ENCODE peak calls at places on chromosomes 1 and 21, in four cellular contexts. E, O, R and K are unnamed samples.

GRCh38 chr21:44913425-44914175 is 7.1 kb downstream of the ITGB2 start:
- DNase-seq in O (no peak), R (no peak), E (no peak), K (no peak)

GRCh38 chr1:21666572-21667320 is 2.4 kb downstream of the RAP1GAP start:
- DNase-seq in E (no peak), R (peak), O (no peak), K (no peak)

GRCh38 chr1:10686404-10687040 is 109.9 kb downstream of the CASZ1 start:
- DNase-seq in R (no peak), O (no peak), E (no peak), K (no peak)

GRCh38 chr1:46246548-46247432 is 773 bp upstream of the RAD54L start:
- DNase-seq in R (peak), E (no peak), O (peak), K (no peak)

GRCh38 chr1:44210595-44210994 is 2.7 kb upstream of the DMAP1 start:
- DNase-seq in R (no peak), O (no peak), E (no peak), K (no peak)

GRCh38 chr1:110638556-110638955 is 32.4 kb upstream of the KCNA2 start:
- DNase-seq in R (no peak), O (no peak), E (no peak), K (no peak)

GRCh38 chr21:41958886-41959563 is 5.2 kb upstream of the C2CD2 start:
- DNase-seq in R (no peak), E (no peak), O (peak), K (no peak)

GRCh38 chr21:34630536-34631143 is 15.7 kb upstream of the RCAN1 start:
- DNase-seq in R (peak), E (peak), O (no peak), K (no peak)

DNA sequence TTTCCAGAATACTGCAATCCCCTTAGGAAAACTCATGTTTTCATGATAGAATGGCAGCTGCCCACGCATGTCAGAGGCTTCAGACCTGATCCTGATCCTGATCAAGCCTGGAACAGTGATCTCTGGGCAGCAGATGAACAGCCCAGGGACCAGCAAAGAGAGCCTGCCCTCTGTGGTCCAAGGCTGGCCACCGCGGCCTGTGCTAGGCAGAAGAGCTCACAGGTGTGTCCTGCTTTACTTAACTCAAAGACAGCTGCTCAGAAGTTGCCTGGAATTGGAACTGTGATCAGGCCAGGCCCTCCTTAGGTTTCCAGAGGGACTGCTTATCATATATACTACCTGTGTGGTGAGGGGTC is 21.2 kb upstream of the BCAR3 start:
- DNase-seq in E (no peak), O (no peak), R (no peak), K (no peak)
- TF ChIP-seq CTCF in E (no peak), O (no peak), R (peak), K (no peak)

GRCh38 chr1:178282949-178283367 is 189.1 kb downstream of the RASAL2 start:
- DNase-seq in R (peak), O (no peak), E (no peak), K (no peak)
- TF ChIP-seq CTCF in R (peak), O (peak), E (peak), K (peak)

GRCh38 chr1:113140588-113141446 is 67.8 kb downstream of the LRIG2 start:
- DNase-seq in O (no peak), E (peak), R (peak), K (peak)
- TF ChIP-seq CTCF in O (peak), E (peak), R (peak), K (peak)

DNA sequence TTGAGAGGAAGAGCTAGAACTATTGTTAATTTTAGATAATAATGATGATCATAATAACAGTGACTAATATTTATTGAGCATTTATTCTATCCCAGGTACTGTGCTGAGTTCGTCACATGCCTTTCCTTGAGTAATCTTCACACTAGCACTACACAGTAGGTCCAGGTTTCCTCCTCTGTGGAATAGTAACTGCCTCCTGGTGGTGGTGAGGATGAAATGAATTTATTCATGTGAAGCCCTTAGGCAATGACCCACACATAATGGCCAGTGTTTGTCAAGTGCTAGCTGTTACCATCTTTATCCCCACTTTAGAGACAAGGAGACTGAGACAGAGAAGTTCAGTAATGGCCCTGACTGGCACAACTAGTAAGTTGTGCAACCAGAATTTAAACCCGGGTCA is 5.9 kb downstream of the NIPAL3 start:
- DNase-seq in O (no peak), R (no peak), E (no peak), K (no peak)
- TF ChIP-seq CTCF in O (no peak), R (no peak), E (peak), K (no peak)

DNA sequence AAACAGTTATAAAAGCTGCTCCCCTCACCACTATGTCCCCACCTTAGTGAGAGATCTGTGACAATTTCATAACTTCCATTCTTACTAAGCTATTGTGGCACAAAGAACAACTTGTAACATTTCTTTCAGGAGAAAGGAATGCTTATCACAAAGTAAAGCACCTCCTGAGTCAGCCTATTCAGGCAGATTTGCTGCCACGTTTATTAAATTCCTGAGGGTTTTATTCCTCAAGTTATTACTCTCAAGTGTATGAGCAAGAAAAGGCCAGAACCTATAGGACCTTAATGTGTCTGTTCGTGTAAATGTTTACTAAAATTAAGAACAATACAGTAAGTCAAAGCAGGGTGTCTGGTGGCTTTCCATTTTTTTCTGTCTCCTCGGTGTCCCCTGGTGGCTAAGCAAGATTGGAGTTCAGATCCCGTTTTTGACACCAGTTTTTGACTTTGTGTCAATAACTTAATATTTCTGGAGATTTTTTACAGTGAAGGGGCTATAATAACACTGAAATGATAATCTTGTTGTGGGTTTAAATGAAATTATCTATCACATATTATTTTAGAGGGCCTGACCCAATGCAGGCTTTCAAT is 1539.6 kb downstream of the BRINP3 start:
- DNase-seq in R (no peak), E (no peak), O (no peak), K (no peak)
- TF ChIP-seq CTCF in R (no peak), E (peak), O (no peak), K (no peak)

GRCh38 chr1:118920124-118920675 is 67.9 kb downstream of the TBX15 start:
- DNase-seq in E (no peak), R (no peak), O (no peak), K (no peak)
- TF ChIP-seq CTCF in E (no peak), R (no peak), O (no peak), K (no peak)

GRCh38 chr1:233518344-233518743 is 95.6 kb upstream of the KCNK1 start:
- DNase-seq in E (peak), R (peak), O (no peak), K (no peak)
- TF ChIP-seq CTCF in E (peak), R (peak), O (no peak), K (peak)

GRCh38 chr1:153498746-153499145 is 37.0 kb downstream of the S100A6 start:
- DNase-seq in E (no peak), O (no peak), R (peak), K (no peak)
- TF ChIP-seq CTCF in E (no peak), O (no peak), R (no peak), K (no peak)

GRCh38 chr1:176118985-176119384 is 88.1 kb downstream of the COP1 start:
- DNase-seq in E (no peak), R (no peak), O (no peak), K (no peak)

GRCh38 chr1:176122282-176122681 is 84.8 kb downstream of the COP1 start:
- DNase-seq in O (no peak), R (no peak), E (no peak), K (no peak)

DNA sequence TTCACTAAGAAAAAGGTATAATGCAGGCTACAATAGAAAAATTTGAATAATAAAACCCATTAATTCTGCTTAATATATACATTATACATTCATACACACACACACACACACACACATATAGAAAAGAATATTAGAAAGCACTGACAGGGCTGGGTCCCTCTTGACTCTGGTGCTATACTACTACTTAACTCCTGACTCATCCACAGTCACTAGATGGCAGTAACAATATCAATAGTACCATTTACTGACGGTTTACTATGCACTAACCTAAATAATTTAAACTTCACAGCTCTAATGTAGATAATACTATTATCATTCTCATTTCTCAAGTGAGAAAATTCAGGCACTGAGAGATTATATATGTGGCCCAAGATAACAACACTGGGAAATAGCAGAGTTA is 87.5 kb downstream of the COP1 start:
- DNase-seq in R (peak), O (no peak), E (no peak), K (no peak)
- TF ChIP-seq CTCF in R (peak), O (no peak), E (no peak), K (peak)

DNA sequence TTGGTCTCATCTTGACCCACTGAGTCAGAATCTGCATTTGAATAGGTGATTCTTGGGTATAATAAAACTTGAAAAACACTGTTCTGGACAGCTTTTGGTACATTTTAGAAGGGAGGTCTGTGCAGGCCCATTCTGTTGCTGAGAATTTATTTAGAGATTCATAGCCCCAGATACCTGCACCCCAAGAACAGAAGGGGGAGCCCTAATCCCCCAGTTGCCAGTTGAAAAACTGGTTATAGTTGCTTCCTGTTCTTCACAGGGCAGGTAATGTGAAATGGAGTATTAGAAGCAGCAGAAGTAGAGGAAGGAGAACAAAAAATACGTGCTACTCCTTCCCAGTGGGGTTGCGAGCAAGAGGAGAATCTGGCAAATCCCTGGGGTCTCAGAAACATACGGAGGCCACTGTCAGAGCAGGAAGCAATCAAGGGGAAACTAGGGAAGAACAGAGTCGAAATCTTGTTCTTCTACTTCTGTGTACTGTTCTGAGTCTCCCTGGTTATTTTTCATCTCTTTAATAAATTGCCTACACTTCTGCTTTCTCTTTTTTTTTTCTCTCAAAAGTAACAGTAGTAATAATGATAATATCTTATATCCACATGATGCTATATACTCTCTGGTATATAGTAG is 4.6 kb upstream of the CLCA2 start:
- DNase-seq in R (peak), E (no peak), O (no peak), K (no peak)
- TF ChIP-seq CTCF in R (peak), E (peak), O (no peak), K (peak)